ENCODE peak calls at places on chromosomes 16 and 17, in five cellular contexts. P is glutamatergic neuron; V is C1 segment of cervical spinal cord; I is activated CD4-positive, alpha-beta T cell treated with anti-CD3 and anti-CD28 coated beads, Interleukin-2, amount 50 U/mL, for 1 hour; Q is T-cell. X is an unnamed sample.

GRCh38 chr16:48126801-48127644 is 28.8 kb downstream of the ABCC12 start:
- DNase-seq in P (no peak), I (no peak), Q (no peak), V (no peak), X (no peak)

GRCh38 chr17:27668488-27668823 is 37.5 kb downstream of the LGALS9 start:
- DNase-seq in Q (no peak), V (no peak), I (no peak), P (peak; percentile 3), X (no peak)

GRCh38 chr16:30030011-30030685 is 923 bp downstream of the TLCD3B start:
- DNase-seq in P (peak; percentile 40), Q (no peak), I (no peak), V (peak; percentile 44), X (no peak)

GRCh38 chr17:57210224-57210553 is 46.1 kb upstream of the MSI2 start:
- DNase-seq in V (no peak), P (no peak), Q (no peak), I (no peak), X (no peak)

GRCh38 chr17:18362509-18363020 is 785 bp downstream of the SHMT1 start:
- DNase-seq in P (no peak), V (peak; percentile 53), Q (no peak), I (no peak), X (no peak)

GRCh38 chr17:66952031-66952524 is 12.4 kb upstream of the CACNG4 start:
- DNase-seq in Q (no peak), V (no peak), I (no peak), P (no peak), X (no peak)

GRCh38 chr17:1055751-1056645 is 59.1 kb downstream of the TIMM22 start:
- DNase-seq in Q (peak; percentile 38), I (peak; percentile 33), P (peak; percentile 90), V (peak; percentile 29), X (peak; percentile 67)

GRCh38 chr17:64196626-64197025 is 66.4 kb downstream of the TEX2 start:
- DNase-seq in P (no peak), Q (no peak), V (no peak), I (no peak), X (no peak)

GRCh38 chr17:63142836-63143235 is 176.8 kb downstream of the TANC2 start:
- DNase-seq in P (no peak), Q (no peak), I (no peak), V (no peak), X (no peak)

GRCh38 chr17:57655564-57655963 is 89.5 kb downstream of the CCDC182 start:
- DNase-seq in P (no peak), Q (no peak), V (no peak), I (no peak), X (no peak)

GRCh38 chr17:56009795-56010715 is 143.2 kb upstream of the ANKFN1 start:
- DNase-seq in I (no peak), P (no peak), V (no peak), Q (no peak), X (no peak)

GRCh38 chr17:50938821-50939541 is 72.8 kb upstream of the TOB1 start:
- DNase-seq in I (no peak), P (no peak), Q (no peak), V (no peak), X (no peak)

GRCh38 chr17:77841742-77842141 is 116.8 kb upstream of the TNRC6C start:
- DNase-seq in P (no peak), I (no peak), Q (no peak), V (no peak), X (no peak)

GRCh38 chr16:52964290-52964689 is 88.4 kb downstream of the CHD9NB start:
- DNase-seq in V (no peak), I (no peak), P (no peak), Q (no peak), X (no peak)

GRCh38 chr16:79150128-79150527 is 450.4 kb downstream of the MAF start:
- DNase-seq in P (no peak), V (no peak), Q (no peak), I (no peak), X (no peak)

GRCh38 chr17:48555616-48556533 is 11.0 kb upstream of the HOXB2 start:
- DNase-seq in V (no peak), P (no peak), I (no peak), Q (no peak), X (no peak)

GRCh38 chr17:19301274-19301946 is 61.1 kb downstream of the B9D1 start:
- DNase-seq in I (no peak), Q (no peak), P (no peak), V (no peak), X (no peak)

GRCh38 chr16:81485225-81485624 is 40.6 kb downstream of the CMIP start:
- DNase-seq in Q (no peak), V (no peak), P (no peak), I (no peak), X (no peak)

GRCh38 chr16:20610192-20610891 is 34.2 kb upstream of the ACSM2B start:
- DNase-seq in Q (no peak), P (no peak), V (peak; percentile 45), I (no peak), X (no peak)

GRCh38 chr16:51816929-51817328 is 665.9 kb upstream of the SALL1 start:
- DNase-seq in I (no peak), Q (no peak), V (no peak), P (no peak), X (no peak)

GRCh38 chr16:70703041-70703834 is 17.4 kb upstream of the MTSS2 start:
- DNase-seq in P (peak; percentile 67), Q (no peak), V (peak; percentile 86), I (no peak), X (peak; percentile 85)

GRCh38 chr16:72621651-72622050 is 426.3 kb downstream of the ZFHX3 start:
- DNase-seq in V (no peak), Q (no peak), P (no peak), I (no peak), X (no peak)

GRCh38 chr17:79612468-79613194 is 1.8 kb upstream of the RBFOX3 start:
- DNase-seq in V (peak; percentile 93), I (peak; percentile 25), Q (peak; percentile 23), P (peak; percentile 82), X (peak; percentile 75)

GRCh38 chr17:78812849-78813248 is 27.8 kb downstream of the USP36 start:
- DNase-seq in Q (no peak), P (no peak), V (no peak), I (no peak), X (no peak)

GRCh38 chr17:7313028-7313889 is 1.9 kb downstream of the GPS2 start:
- DNase-seq in I (no peak), Q (no peak), P (no peak), V (no peak), X (peak; percentile 27)

GRCh38 chr17:37493249-37494027 is 3.7 kb downstream of the DUSP14 start:
- DNase-seq in P (no peak), Q (no peak), V (no peak), I (no peak), X (no peak)

GRCh38 chr16:86884256-86884655 is 305.9 kb downstream of the FOXL1 start:
- DNase-seq in V (no peak), I (no peak), P (no peak), Q (no peak), X (no peak)

GRCh38 chr17:7336240-7337175 is at the start of gene ACAP1:
- DNase-seq in Q (peak; percentile 92), I (peak; percentile 86), P (no peak), V (no peak), X (no peak)

GRCh38 chr17:73316919-73317505 is 5.2 kb upstream of the CDC42EP4 start:
- DNase-seq in P (no peak), I (no peak), V (no peak), Q (no peak), X (no peak)

GRCh38 chr17:47878203-47879027 is 17.6 kb upstream of the SP2 start:
- DNase-seq in V (no peak), P (no peak), I (no peak), Q (no peak), X (no peak)

GRCh38 chr16:54280751-54281150 is 5.8 kb downstream of the IRX3 start:
- DNase-seq in Q (no peak), V (no peak), P (no peak), I (no peak), X (no peak)

GRCh38 chr17:8753976-8754440 is 4.3 kb downstream of the SPDYE4 start:
- DNase-seq in I (no peak), V (no peak), P (no peak), Q (no peak), X (no peak)

GRCh38 chr16:20624882-20625807 is 49.0 kb upstream of the ACSM2B start:
- DNase-seq in P (no peak), Q (no peak), V (no peak), I (no peak), X (no peak)

GRCh38 chr16:8867483-8868271 is 1.1 kb downstream of the CARHSP1 start:
- DNase-seq in I (no peak), Q (peak; percentile 35), P (peak; percentile 50), V (peak; percentile 36), X (peak; percentile 59)

GRCh38 chr17:17971431-17972125 is 622 bp downstream of the TOM1L2 start:
- DNase-seq in P (no peak), I (no peak), V (no peak), Q (peak; percentile 32), X (no peak)

GRCh38 chr16:79965718-79966117 is 365.2 kb upstream of the MAF start:
- DNase-seq in Q (no peak), P (no peak), I (no peak), V (no peak), X (no peak)

GRCh38 chr16:57531635-57532220 is 4.6 kb downstream of the CCDC102A start:
- DNase-seq in V (no peak), I (no peak), P (no peak), Q (no peak), X (no peak)

GRCh38 chr17:82332669-82333278 is 792 bp downstream of the SECTM1 start:
- DNase-seq in I (no peak), V (no peak), P (peak; percentile 40), Q (peak; percentile 49), X (peak; percentile 16)

GRCh38 chr17:30363715-30364202 is 15.0 kb upstream of the CPD start:
- DNase-seq in V (no peak), I (peak; percentile 59), Q (peak; percentile 74), P (no peak), X (no peak)

X was measured in BE2C.